ENCODE peak calls at places on chromosomes 13 and 19, in eight cellular contexts. One of them, this sample, is unnamed.

GRCh38 chr13:59950201-59950730 is 213.5 kb downstream of the DIAPH3 start:
- DNase-seq in GM04503: no peak
- DNase-seq in Daoy: no peak
- DNase-seq in stimulated activated CD4-positive, alpha-beta T cell treated with anti-CD3 and anti-CD28 coated beads, Interleukin-15, amount 100 ng/mL, for 24 hours: no peak
- DNase-seq in activated T-helper 1 cell treated with anti-CD3 and anti-CD28 coated beads, Interleukin-2, amount 50 U/mL, for 16 hours: no peak
- DNase-seq in activated CD4-positive, alpha-beta T cell treated with anti-CD3 and anti-CD28 coated beads for 1 hour: no peak
- DNase-seq in activated naive CD4-positive, alpha-beta T cell treated with anti-CD3 and anti-CD28 coated beads for 36 hours: no peak
- DNase-seq in brain microvascular endothelial cell: no peak
- DNase-seq in this sample: no peak

GRCh38 chr19:43455321-43456113 is 9.9 kb downstream of the LYPD3 start:
- DNase-seq in Daoy: no peak
- DNase-seq in GM04503: no peak
- DNase-seq in activated CD4-positive, alpha-beta T cell treated with anti-CD3 and anti-CD28 coated beads for 1 hour: no peak
- DNase-seq in brain microvascular endothelial cell: no peak
- DNase-seq in stimulated activated CD4-positive, alpha-beta T cell treated with anti-CD3 and anti-CD28 coated beads, Interleukin-15, amount 100 ng/mL, for 24 hours: no peak
- DNase-seq in activated T-helper 1 cell treated with anti-CD3 and anti-CD28 coated beads, Interleukin-2, amount 50 U/mL, for 16 hours: no peak
- DNase-seq in activated naive CD4-positive, alpha-beta T cell treated with anti-CD3 and anti-CD28 coated beads for 36 hours: no peak
- DNase-seq in this sample: no peak

GRCh38 chr19:6533746-6534418 is 3.1 kb downstream of the TNFSF9 start:
- DNase-seq in stimulated activated CD4-positive, alpha-beta T cell treated with anti-CD3 and anti-CD28 coated beads, Interleukin-15, amount 100 ng/mL, for 24 hours: no peak
- DNase-seq in activated CD4-positive, alpha-beta T cell treated with anti-CD3 and anti-CD28 coated beads for 1 hour: no peak
- DNase-seq in activated naive CD4-positive, alpha-beta T cell treated with anti-CD3 and anti-CD28 coated beads for 36 hours: no peak
- DNase-seq in brain microvascular endothelial cell: no peak
- DNase-seq in Daoy: no peak
- DNase-seq in GM04503: no peak
- DNase-seq in activated T-helper 1 cell treated with anti-CD3 and anti-CD28 coated beads, Interleukin-2, amount 50 U/mL, for 16 hours: no peak
- DNase-seq in this sample: no peak

GRCh38 chr13:98853791-98854191 is 101.3 kb upstream of the SLC15A1 start:
- DNase-seq in Daoy: no peak
- DNase-seq in activated CD4-positive, alpha-beta T cell treated with anti-CD3 and anti-CD28 coated beads for 1 hour: no peak
- DNase-seq in stimulated activated CD4-positive, alpha-beta T cell treated with anti-CD3 and anti-CD28 coated beads, Interleukin-15, amount 100 ng/mL, for 24 hours: peak; percentile 82
- DNase-seq in activated naive CD4-positive, alpha-beta T cell treated with anti-CD3 and anti-CD28 coated beads for 36 hours: peak; percentile 75
- DNase-seq in activated T-helper 1 cell treated with anti-CD3 and anti-CD28 coated beads, Interleukin-2, amount 50 U/mL, for 16 hours: no peak
- DNase-seq in GM04503: peak; percentile 70
- DNase-seq in brain microvascular endothelial cell: peak; percentile 24
- DNase-seq in this sample: no peak

GRCh38 chr13:100491164-100491847 is 97.3 kb downstream of the GGACT start:
- DNase-seq in activated T-helper 1 cell treated with anti-CD3 and anti-CD28 coated beads, Interleukin-2, amount 50 U/mL, for 16 hours: no peak
- DNase-seq in stimulated activated CD4-positive, alpha-beta T cell treated with anti-CD3 and anti-CD28 coated beads, Interleukin-15, amount 100 ng/mL, for 24 hours: no peak
- DNase-seq in Daoy: no peak
- DNase-seq in activated naive CD4-positive, alpha-beta T cell treated with anti-CD3 and anti-CD28 coated beads for 36 hours: no peak
- DNase-seq in GM04503: peak; percentile 31
- DNase-seq in activated CD4-positive, alpha-beta T cell treated with anti-CD3 and anti-CD28 coated beads for 1 hour: no peak
- DNase-seq in brain microvascular endothelial cell: peak; percentile 42
- DNase-seq in this sample: no peak

GRCh38 chr19:32101206-32101605 is 244.2 kb upstream of the ZNF507 start:
- DNase-seq in GM04503: no peak
- DNase-seq in activated CD4-positive, alpha-beta T cell treated with anti-CD3 and anti-CD28 coated beads for 1 hour: no peak
- DNase-seq in brain microvascular endothelial cell: no peak
- DNase-seq in Daoy: no peak
- DNase-seq in stimulated activated CD4-positive, alpha-beta T cell treated with anti-CD3 and anti-CD28 coated beads, Interleukin-15, amount 100 ng/mL, for 24 hours: no peak
- DNase-seq in activated T-helper 1 cell treated with anti-CD3 and anti-CD28 coated beads, Interleukin-2, amount 50 U/mL, for 16 hours: no peak
- DNase-seq in activated naive CD4-positive, alpha-beta T cell treated with anti-CD3 and anti-CD28 coated beads for 36 hours: no peak
- DNase-seq in this sample: no peak

GRCh38 chr13:98599502-98600328 is 22.8 kb upstream of the STK24 start:
- DNase-seq in Daoy: no peak
- DNase-seq in GM04503: no peak
- DNase-seq in stimulated activated CD4-positive, alpha-beta T cell treated with anti-CD3 and anti-CD28 coated beads, Interleukin-15, amount 100 ng/mL, for 24 hours: no peak
- DNase-seq in activated CD4-positive, alpha-beta T cell treated with anti-CD3 and anti-CD28 coated beads for 1 hour: no peak
- DNase-seq in brain microvascular endothelial cell: no peak
- DNase-seq in activated naive CD4-positive, alpha-beta T cell treated with anti-CD3 and anti-CD28 coated beads for 36 hours: no peak
- DNase-seq in activated T-helper 1 cell treated with anti-CD3 and anti-CD28 coated beads, Interleukin-2, amount 50 U/mL, for 16 hours: no peak
- DNase-seq in this sample: no peak

GRCh38 chr13:67520886-67521285 is 290.8 kb upstream of the PCDH9 start:
- DNase-seq in activated naive CD4-positive, alpha-beta T cell treated with anti-CD3 and anti-CD28 coated beads for 36 hours: no peak
- DNase-seq in GM04503: no peak
- DNase-seq in Daoy: no peak
- DNase-seq in stimulated activated CD4-positive, alpha-beta T cell treated with anti-CD3 and anti-CD28 coated beads, Interleukin-15, amount 100 ng/mL, for 24 hours: no peak
- DNase-seq in brain microvascular endothelial cell: no peak
- DNase-seq in activated CD4-positive, alpha-beta T cell treated with anti-CD3 and anti-CD28 coated beads for 1 hour: no peak
- DNase-seq in activated T-helper 1 cell treated with anti-CD3 and anti-CD28 coated beads, Interleukin-2, amount 50 U/mL, for 16 hours: no peak
- DNase-seq in this sample: no peak

GRCh38 chr19:19579533-19580361 is 38.7 kb downstream of the PBX4 start:
- DNase-seq in activated CD4-positive, alpha-beta T cell treated with anti-CD3 and anti-CD28 coated beads for 1 hour: no peak
- DNase-seq in activated T-helper 1 cell treated with anti-CD3 and anti-CD28 coated beads, Interleukin-2, amount 50 U/mL, for 16 hours: no peak
- DNase-seq in activated naive CD4-positive, alpha-beta T cell treated with anti-CD3 and anti-CD28 coated beads for 36 hours: peak; percentile 35
- DNase-seq in stimulated activated CD4-positive, alpha-beta T cell treated with anti-CD3 and anti-CD28 coated beads, Interleukin-15, amount 100 ng/mL, for 24 hours: no peak
- DNase-seq in GM04503: no peak
- DNase-seq in Daoy: no peak
- DNase-seq in brain microvascular endothelial cell: no peak
- DNase-seq in this sample: no peak

GRCh38 chr19:1672038-1672768 is 19.8 kb upstream of the TCF3 start:
- DNase-seq in activated T-helper 1 cell treated with anti-CD3 and anti-CD28 coated beads, Interleukin-2, amount 50 U/mL, for 16 hours: peak; percentile 38
- DNase-seq in stimulated activated CD4-positive, alpha-beta T cell treated with anti-CD3 and anti-CD28 coated beads, Interleukin-15, amount 100 ng/mL, for 24 hours: peak; percentile 73
- DNase-seq in brain microvascular endothelial cell: no peak
- DNase-seq in Daoy: peak; percentile 63
- DNase-seq in activated CD4-positive, alpha-beta T cell treated with anti-CD3 and anti-CD28 coated beads for 1 hour: peak; percentile 44
- DNase-seq in GM04503: no peak
- DNase-seq in activated naive CD4-positive, alpha-beta T cell treated with anti-CD3 and anti-CD28 coated beads for 36 hours: peak; percentile 59
- DNase-seq in this sample: no peak

GRCh38 chr19:12996542-12997094 is 1.3 kb downstream of the NFIX start:
- DNase-seq in stimulated activated CD4-positive, alpha-beta T cell treated with anti-CD3 and anti-CD28 coated beads, Interleukin-15, amount 100 ng/mL, for 24 hours: no peak
- DNase-seq in activated T-helper 1 cell treated with anti-CD3 and anti-CD28 coated beads, Interleukin-2, amount 50 U/mL, for 16 hours: no peak
- DNase-seq in brain microvascular endothelial cell: no peak
- DNase-seq in Daoy: peak; percentile 58
- DNase-seq in activated CD4-positive, alpha-beta T cell treated with anti-CD3 and anti-CD28 coated beads for 1 hour: no peak
- DNase-seq in activated naive CD4-positive, alpha-beta T cell treated with anti-CD3 and anti-CD28 coated beads for 36 hours: no peak
- DNase-seq in GM04503: no peak
- DNase-seq in this sample: no peak

GRCh38 chr19:18900700-18901502 is 4.9 kb upstream of the CERS1 start:
- DNase-seq in activated CD4-positive, alpha-beta T cell treated with anti-CD3 and anti-CD28 coated beads for 1 hour: no peak
- DNase-seq in brain microvascular endothelial cell: no peak
- DNase-seq in GM04503: no peak
- DNase-seq in stimulated activated CD4-positive, alpha-beta T cell treated with anti-CD3 and anti-CD28 coated beads, Interleukin-15, amount 100 ng/mL, for 24 hours: no peak
- DNase-seq in activated T-helper 1 cell treated with anti-CD3 and anti-CD28 coated beads, Interleukin-2, amount 50 U/mL, for 16 hours: no peak
- DNase-seq in Daoy: peak; percentile 2
- DNase-seq in activated naive CD4-positive, alpha-beta T cell treated with anti-CD3 and anti-CD28 coated beads for 36 hours: no peak
- DNase-seq in this sample: no peak

GRCh38 chr19:43576479-43576878 is 878 bp downstream of the PINLYP start:
- DNase-seq in stimulated activated CD4-positive, alpha-beta T cell treated with anti-CD3 and anti-CD28 coated beads, Interleukin-15, amount 100 ng/mL, for 24 hours: no peak
- DNase-seq in activated CD4-positive, alpha-beta T cell treated with anti-CD3 and anti-CD28 coated beads for 1 hour: no peak
- DNase-seq in activated T-helper 1 cell treated with anti-CD3 and anti-CD28 coated beads, Interleukin-2, amount 50 U/mL, for 16 hours: no peak
- DNase-seq in activated naive CD4-positive, alpha-beta T cell treated with anti-CD3 and anti-CD28 coated beads for 36 hours: no peak
- DNase-seq in GM04503: no peak
- DNase-seq in Daoy: no peak
- DNase-seq in brain microvascular endothelial cell: no peak
- DNase-seq in this sample: no peak

GRCh38 chr19:48739400-48739825 is 997 bp downstream of the RASIP1 start:
- DNase-seq in activated CD4-positive, alpha-beta T cell treated with anti-CD3 and anti-CD28 coated beads for 1 hour: no peak
- DNase-seq in stimulated activated CD4-positive, alpha-beta T cell treated with anti-CD3 and anti-CD28 coated beads, Interleukin-15, amount 100 ng/mL, for 24 hours: no peak
- DNase-seq in Daoy: no peak
- DNase-seq in activated T-helper 1 cell treated with anti-CD3 and anti-CD28 coated beads, Interleukin-2, amount 50 U/mL, for 16 hours: no peak
- DNase-seq in GM04503: no peak
- DNase-seq in brain microvascular endothelial cell: no peak
- DNase-seq in activated naive CD4-positive, alpha-beta T cell treated with anti-CD3 and anti-CD28 coated beads for 36 hours: no peak
- DNase-seq in this sample: no peak

GRCh38 chr19:38737297-38737865 is 6.9 kb downstream of the CAPN12 start:
- DNase-seq in GM04503: no peak
- DNase-seq in activated CD4-positive, alpha-beta T cell treated with anti-CD3 and anti-CD28 coated beads for 1 hour: no peak
- DNase-seq in stimulated activated CD4-positive, alpha-beta T cell treated with anti-CD3 and anti-CD28 coated beads, Interleukin-15, amount 100 ng/mL, for 24 hours: no peak
- DNase-seq in activated naive CD4-positive, alpha-beta T cell treated with anti-CD3 and anti-CD28 coated beads for 36 hours: no peak
- DNase-seq in Daoy: peak; percentile 2
- DNase-seq in brain microvascular endothelial cell: no peak
- DNase-seq in activated T-helper 1 cell treated with anti-CD3 and anti-CD28 coated beads, Interleukin-2, amount 50 U/mL, for 16 hours: no peak
- DNase-seq in this sample: no peak

GRCh38 chr19:48859711-48860572 is 8.5 kb downstream of the PLEKHA4 start:
- DNase-seq in GM04503: no peak
- DNase-seq in activated naive CD4-positive, alpha-beta T cell treated with anti-CD3 and anti-CD28 coated beads for 36 hours: peak; percentile 45
- DNase-seq in stimulated activated CD4-positive, alpha-beta T cell treated with anti-CD3 and anti-CD28 coated beads, Interleukin-15, amount 100 ng/mL, for 24 hours: peak; percentile 39
- DNase-seq in activated CD4-positive, alpha-beta T cell treated with anti-CD3 and anti-CD28 coated beads for 1 hour: no peak
- DNase-seq in Daoy: no peak
- DNase-seq in activated T-helper 1 cell treated with anti-CD3 and anti-CD28 coated beads, Interleukin-2, amount 50 U/mL, for 16 hours: no peak
- DNase-seq in brain microvascular endothelial cell: no peak
- DNase-seq in this sample: no peak

GRCh38 chr13:80755925-80756324 is 415.0 kb upstream of the SPRY2 start:
- DNase-seq in activated CD4-positive, alpha-beta T cell treated with anti-CD3 and anti-CD28 coated beads for 1 hour: no peak
- DNase-seq in activated T-helper 1 cell treated with anti-CD3 and anti-CD28 coated beads, Interleukin-2, amount 50 U/mL, for 16 hours: no peak
- DNase-seq in brain microvascular endothelial cell: no peak
- DNase-seq in stimulated activated CD4-positive, alpha-beta T cell treated with anti-CD3 and anti-CD28 coated beads, Interleukin-15, amount 100 ng/mL, for 24 hours: no peak
- DNase-seq in activated naive CD4-positive, alpha-beta T cell treated with anti-CD3 and anti-CD28 coated beads for 36 hours: no peak
- DNase-seq in Daoy: no peak
- DNase-seq in GM04503: no peak
- DNase-seq in this sample: no peak

GRCh38 chr13:111566567-111566966 is 246.1 kb downstream of the TEX29 start:
- DNase-seq in Daoy: no peak
- DNase-seq in brain microvascular endothelial cell: no peak
- DNase-seq in stimulated activated CD4-positive, alpha-beta T cell treated with anti-CD3 and anti-CD28 coated beads, Interleukin-15, amount 100 ng/mL, for 24 hours: no peak
- DNase-seq in activated T-helper 1 cell treated with anti-CD3 and anti-CD28 coated beads, Interleukin-2, amount 50 U/mL, for 16 hours: no peak
- DNase-seq in GM04503: no peak
- DNase-seq in activated naive CD4-positive, alpha-beta T cell treated with anti-CD3 and anti-CD28 coated beads for 36 hours: no peak
- DNase-seq in activated CD4-positive, alpha-beta T cell treated with anti-CD3 and anti-CD28 coated beads for 1 hour: no peak
- DNase-seq in this sample: no peak

GRCh38 chr19:38395381-38396127 is 7.1 kb downstream of the SPRED3 start:
- DNase-seq in activated CD4-positive, alpha-beta T cell treated with anti-CD3 and anti-CD28 coated beads for 1 hour: peak; percentile 24
- DNase-seq in GM04503: no peak
- DNase-seq in Daoy: no peak
- DNase-seq in activated naive CD4-positive, alpha-beta T cell treated with anti-CD3 and anti-CD28 coated beads for 36 hours: peak; percentile 49
- DNase-seq in stimulated activated CD4-positive, alpha-beta T cell treated with anti-CD3 and anti-CD28 coated beads, Interleukin-15, amount 100 ng/mL, for 24 hours: peak; percentile 63
- DNase-seq in brain microvascular endothelial cell: no peak
- DNase-seq in activated T-helper 1 cell treated with anti-CD3 and anti-CD28 coated beads, Interleukin-2, amount 50 U/mL, for 16 hours: no peak
- DNase-seq in this sample: no peak

GRCh38 chr13:26377038-26377437 is 123.1 kb downstream of the CDK8 start:
- DNase-seq in GM04503: no peak
- DNase-seq in activated naive CD4-positive, alpha-beta T cell treated with anti-CD3 and anti-CD28 coated beads for 36 hours: peak; percentile 8
- DNase-seq in Daoy: peak; percentile 5
- DNase-seq in brain microvascular endothelial cell: peak; percentile 3
- DNase-seq in activated CD4-positive, alpha-beta T cell treated with anti-CD3 and anti-CD28 coated beads for 1 hour: no peak
- DNase-seq in activated T-helper 1 cell treated with anti-CD3 and anti-CD28 coated beads, Interleukin-2, amount 50 U/mL, for 16 hours: no peak
- DNase-seq in stimulated activated CD4-positive, alpha-beta T cell treated with anti-CD3 and anti-CD28 coated beads, Interleukin-15, amount 100 ng/mL, for 24 hours: peak; percentile 9
- DNase-seq in this sample: peak; percentile 4

GRCh38 chr19:29524912-29525870 is 603 bp upstream of the VSTM2B start:
- DNase-seq in activated CD4-positive, alpha-beta T cell treated with anti-CD3 and anti-CD28 coated beads for 1 hour: no peak
- DNase-seq in activated naive CD4-positive, alpha-beta T cell treated with anti-CD3 and anti-CD28 coated beads for 36 hours: no peak
- DNase-seq in stimulated activated CD4-positive, alpha-beta T cell treated with anti-CD3 and anti-CD28 coated beads, Interleukin-15, amount 100 ng/mL, for 24 hours: peak; percentile 32
- DNase-seq in GM04503: no peak
- DNase-seq in Daoy: peak; percentile 38
- DNase-seq in activated T-helper 1 cell treated with anti-CD3 and anti-CD28 coated beads, Interleukin-2, amount 50 U/mL, for 16 hours: no peak
- DNase-seq in brain microvascular endothelial cell: no peak
- DNase-seq in this sample: no peak

GRCh38 chr13:52743988-52744387 is 4.4 kb upstream of the CNMD start:
- DNase-seq in activated CD4-positive, alpha-beta T cell treated with anti-CD3 and anti-CD28 coated beads for 1 hour: no peak
- DNase-seq in Daoy: no peak
- DNase-seq in activated naive CD4-positive, alpha-beta T cell treated with anti-CD3 and anti-CD28 coated beads for 36 hours: no peak
- DNase-seq in stimulated activated CD4-positive, alpha-beta T cell treated with anti-CD3 and anti-CD28 coated beads, Interleukin-15, amount 100 ng/mL, for 24 hours: no peak
- DNase-seq in GM04503: no peak
- DNase-seq in brain microvascular endothelial cell: no peak
- DNase-seq in activated T-helper 1 cell treated with anti-CD3 and anti-CD28 coated beads, Interleukin-2, amount 50 U/mL, for 16 hours: no peak
- DNase-seq in this sample: no peak

GRCh38 chr19:3518231-3518630 is 12.1 kb downstream of the FZR1 start:
- DNase-seq in activated T-helper 1 cell treated with anti-CD3 and anti-CD28 coated beads, Interleukin-2, amount 50 U/mL, for 16 hours: no peak
- DNase-seq in activated naive CD4-positive, alpha-beta T cell treated with anti-CD3 and anti-CD28 coated beads for 36 hours: no peak
- DNase-seq in GM04503: no peak
- DNase-seq in brain microvascular endothelial cell: no peak
- DNase-seq in stimulated activated CD4-positive, alpha-beta T cell treated with anti-CD3 and anti-CD28 coated beads, Interleukin-15, amount 100 ng/mL, for 24 hours: no peak
- DNase-seq in activated CD4-positive, alpha-beta T cell treated with anti-CD3 and anti-CD28 coated beads for 1 hour: no peak
- DNase-seq in Daoy: no peak
- DNase-seq in this sample: no peak

GRCh38 chr19:58570770-58571574 is 2.2 kb downstream of the MZF1 start:
- DNase-seq in Daoy: no peak
- DNase-seq in activated CD4-positive, alpha-beta T cell treated with anti-CD3 and anti-CD28 coated beads for 1 hour: no peak
- DNase-seq in activated naive CD4-positive, alpha-beta T cell treated with anti-CD3 and anti-CD28 coated beads for 36 hours: peak; percentile 3
- DNase-seq in stimulated activated CD4-positive, alpha-beta T cell treated with anti-CD3 and anti-CD28 coated beads, Interleukin-15, amount 100 ng/mL, for 24 hours: no peak
- DNase-seq in GM04503: no peak
- DNase-seq in brain microvascular endothelial cell: no peak
- DNase-seq in activated T-helper 1 cell treated with anti-CD3 and anti-CD28 coated beads, Interleukin-2, amount 50 U/mL, for 16 hours: no peak
- DNase-seq in this sample: no peak

GRCh38 chr19:45154064-45154827 is 6.5 kb downstream of the NKPD1 start:
- DNase-seq in activated naive CD4-positive, alpha-beta T cell treated with anti-CD3 and anti-CD28 coated beads for 36 hours: no peak
- DNase-seq in activated T-helper 1 cell treated with anti-CD3 and anti-CD28 coated beads, Interleukin-2, amount 50 U/mL, for 16 hours: no peak
- DNase-seq in GM04503: no peak
- DNase-seq in brain microvascular endothelial cell: peak; percentile 86
- DNase-seq in Daoy: peak; percentile 96
- DNase-seq in stimulated activated CD4-positive, alpha-beta T cell treated with anti-CD3 and anti-CD28 coated beads, Interleukin-15, amount 100 ng/mL, for 24 hours: peak; percentile 27
- DNase-seq in activated CD4-positive, alpha-beta T cell treated with anti-CD3 and anti-CD28 coated beads for 1 hour: no peak
- DNase-seq in this sample: peak; percentile 70

GRCh38 chr13:28501547-28501946 is 6.6 kb upstream of the FLT1 start:
- DNase-seq in Daoy: no peak
- DNase-seq in activated T-helper 1 cell treated with anti-CD3 and anti-CD28 coated beads, Interleukin-2, amount 50 U/mL, for 16 hours: no peak
- DNase-seq in activated CD4-positive, alpha-beta T cell treated with anti-CD3 and anti-CD28 coated beads for 1 hour: no peak
- DNase-seq in brain microvascular endothelial cell: no peak
- DNase-seq in GM04503: no peak
- DNase-seq in stimulated activated CD4-positive, alpha-beta T cell treated with anti-CD3 and anti-CD28 coated beads, Interleukin-15, amount 100 ng/mL, for 24 hours: no peak
- DNase-seq in activated naive CD4-positive, alpha-beta T cell treated with anti-CD3 and anti-CD28 coated beads for 36 hours: no peak
- DNase-seq in this sample: no peak

GRCh38 chr13:75258159-75258782 is 223.7 kb downstream of the TBC1D4 start:
- DNase-seq in stimulated activated CD4-positive, alpha-beta T cell treated with anti-CD3 and anti-CD28 coated beads, Interleukin-15, amount 100 ng/mL, for 24 hours: no peak
- DNase-seq in brain microvascular endothelial cell: no peak
- DNase-seq in activated T-helper 1 cell treated with anti-CD3 and anti-CD28 coated beads, Interleukin-2, amount 50 U/mL, for 16 hours: no peak
- DNase-seq in activated naive CD4-positive, alpha-beta T cell treated with anti-CD3 and anti-CD28 coated beads for 36 hours: no peak
- DNase-seq in GM04503: peak; percentile 12
- DNase-seq in Daoy: peak; percentile 15
- DNase-seq in activated CD4-positive, alpha-beta T cell treated with anti-CD3 and anti-CD28 coated beads for 1 hour: no peak
- DNase-seq in this sample: peak; percentile 16

GRCh38 chr13:107681611-107682010 is 533.7 kb downstream of the LIG4 start:
- DNase-seq in activated naive CD4-positive, alpha-beta T cell treated with anti-CD3 and anti-CD28 coated beads for 36 hours: no peak
- DNase-seq in activated CD4-positive, alpha-beta T cell treated with anti-CD3 and anti-CD28 coated beads for 1 hour: no peak
- DNase-seq in Daoy: no peak
- DNase-seq in brain microvascular endothelial cell: no peak
- DNase-seq in activated T-helper 1 cell treated with anti-CD3 and anti-CD28 coated beads, Interleukin-2, amount 50 U/mL, for 16 hours: no peak
- DNase-seq in stimulated activated CD4-positive, alpha-beta T cell treated with anti-CD3 and anti-CD28 coated beads, Interleukin-15, amount 100 ng/mL, for 24 hours: no peak
- DNase-seq in GM04503: no peak
- DNase-seq in this sample: no peak

GRCh38 chr19:5128251-5128931 is 159.5 kb downstream of the KDM4B start:
- DNase-seq in GM04503: peak; percentile 12
- DNase-seq in stimulated activated CD4-positive, alpha-beta T cell treated with anti-CD3 and anti-CD28 coated beads, Interleukin-15, amount 100 ng/mL, for 24 hours: no peak
- DNase-seq in brain microvascular endothelial cell: peak; percentile 83
- DNase-seq in Daoy: peak; percentile 59
- DNase-seq in activated T-helper 1 cell treated with anti-CD3 and anti-CD28 coated beads, Interleukin-2, amount 50 U/mL, for 16 hours: no peak
- DNase-seq in activated CD4-positive, alpha-beta T cell treated with anti-CD3 and anti-CD28 coated beads for 1 hour: no peak
- DNase-seq in activated naive CD4-positive, alpha-beta T cell treated with anti-CD3 and anti-CD28 coated beads for 36 hours: no peak
- DNase-seq in this sample: no peak

GRCh38 chr19:45757696-45758095 is 11.4 kb downstream of the SIX5 start:
- DNase-seq in activated T-helper 1 cell treated with anti-CD3 and anti-CD28 coated beads, Interleukin-2, amount 50 U/mL, for 16 hours: no peak
- DNase-seq in brain microvascular endothelial cell: no peak
- DNase-seq in Daoy: no peak
- DNase-seq in stimulated activated CD4-positive, alpha-beta T cell treated with anti-CD3 and anti-CD28 coated beads, Interleukin-15, amount 100 ng/mL, for 24 hours: no peak
- DNase-seq in activated CD4-positive, alpha-beta T cell treated with anti-CD3 and anti-CD28 coated beads for 1 hour: no peak
- DNase-seq in GM04503: no peak
- DNase-seq in activated naive CD4-positive, alpha-beta T cell treated with anti-CD3 and anti-CD28 coated beads for 36 hours: no peak
- DNase-seq in this sample: no peak

GRCh38 chr19:34678421-34678820 is 943 bp downstream of the ZNF302 start:
- DNase-seq in Daoy: no peak
- DNase-seq in stimulated activated CD4-positive, alpha-beta T cell treated with anti-CD3 and anti-CD28 coated beads, Interleukin-15, amount 100 ng/mL, for 24 hours: no peak
- DNase-seq in brain microvascular endothelial cell: no peak
- DNase-seq in activated naive CD4-positive, alpha-beta T cell treated with anti-CD3 and anti-CD28 coated beads for 36 hours: no peak
- DNase-seq in activated T-helper 1 cell treated with anti-CD3 and anti-CD28 coated beads, Interleukin-2, amount 50 U/mL, for 16 hours: no peak
- DNase-seq in activated CD4-positive, alpha-beta T cell treated with anti-CD3 and anti-CD28 coated beads for 1 hour: no peak
- DNase-seq in GM04503: no peak
- DNase-seq in this sample: no peak